ENCODE peak calls at places on chromosomes 11 and 22, in four cellular contexts. K is GM19239, B is fibroblast of pulmonary artery, P is substantia nigra. J is an unnamed sample.

GRCh38 chr11:2511421-2512369 is 66.9 kb downstream of the KCNQ1 start:
- DNase-seq in P (no peak), K (peak), B (no peak), J (no peak)

GRCh38 chr11:114348200-114349191 is 51.8 kb downstream of the C11orf71 start:
- DNase-seq in K (no peak), B (peak), P (no peak), J (no peak)

GRCh38 chr11:132838621-132839020 is 693.7 kb downstream of the OPCML start:
- DNase-seq in K (no peak), B (peak), P (no peak), J (peak)

GRCh38 chr11:692824-693414 is 2.1 kb downstream of the DEAF1 start:
- DNase-seq in P (no peak), K (no peak), B (no peak), J (no peak)

GRCh38 chr11:75344761-75345454 is 6.6 kb downstream of the ARRB1 start:
- DNase-seq in K (no peak), B (no peak), P (no peak), J (no peak)

GRCh38 chr11:848380-848931 is 5.8 kb downstream of the TSPAN4 start:
- DNase-seq in P (no peak), K (peak), B (peak), J (no peak)

GRCh38 chr22:50119768-50120251 is 30.0 kb downstream of the MOV10L1 start:
- DNase-seq in B (peak), K (no peak), P (no peak), J (no peak)

GRCh38 chr11:134125507-134125906 is 56.6 kb downstream of the JAM3 start:
- DNase-seq in P (no peak), B (peak), K (no peak), J (no peak)

GRCh38 chr11:86696004-86696403 is 23.6 kb upstream of the ME3 start:
- DNase-seq in B (peak), K (no peak), P (no peak), J (no peak)

GRCh38 chr11:95912902-95913560 is 10.9 kb downstream of the MTMR2 start:
- DNase-seq in K (no peak), P (no peak), B (peak), J (no peak)

GRCh38 chr11:68142028-68142412 is 20.8 kb upstream of the CHKA start:
- DNase-seq in B (no peak), P (no peak), K (no peak), J (no peak)

GRCh38 chr11:64358907-64359711 is at the start of gene RPS6KA4:
- DNase-seq in B (peak), P (no peak), K (peak), J (peak)

GRCh38 chr11:130024356-130024755 is 21.7 kb upstream of the PRDM10 start:
- DNase-seq in B (no peak), P (no peak), K (no peak), J (no peak)

GRCh38 chr11:95295382-95295781 is 64.4 kb upstream of the SESN3 start:
- DNase-seq in P (no peak), B (no peak), K (no peak), J (no peak)

GRCh38 chr11:34680206-34680605 is 59.3 kb downstream of the EHF start:
- DNase-seq in P (no peak), B (no peak), K (no peak), J (no peak)

GRCh38 chr11:121692236-121692635 is 239.5 kb upstream of the SORL1-AS1 start:
- DNase-seq in K (no peak), B (no peak), P (no peak), J (no peak)

GRCh38 chr11:119309953-119310681 is 6.8 kb downstream of the MCAM start:
- DNase-seq in P (no peak), K (no peak), B (no peak), J (no peak)

GRCh38 chr11:57182896-57183295 is 1.1 kb downstream of the LRRC55 start:
- DNase-seq in P (no peak), B (no peak), K (no peak), J (no peak)

GRCh38 chr22:17116931-17117330 is 4.2 kb downstream of the TMEM121B start:
- DNase-seq in K (no peak), P (no peak), B (no peak), J (no peak)

GRCh38 chr11:73818838-73819237 is 31.2 kb downstream of the MRPL48 start:
- DNase-seq in K (no peak), B (peak), P (no peak), J (no peak)

GRCh38 chr11:129932385-129933067 is 37.1 kb upstream of the NFRKB start:
- DNase-seq in K (no peak), P (no peak), B (no peak), J (no peak)